ENCODE peak calls at places on chromosome 21, in four cellular contexts. N, Z, U and B are unnamed samples.

GRCh38 chr21:42316891-42317290 is 1.7 kb upstream of the TFF3 start:
- DNase-seq in Z (no peak), N (no peak), U (no peak), B (no peak)

GRCh38 chr21:25139390-25139789 is 467.9 kb downstream of the MRPL39 start:
- DNase-seq in U (no peak), Z (no peak), N (no peak), B (no peak)

GRCh38 chr21:36205962-36206361 is 49.3 kb downstream of the DOP1B start:
- DNase-seq in Z (no peak), N (no peak), U (no peak), B (no peak)

GRCh38 chr21:14488805-14489204 is 57.3 kb downstream of the SAMSN1 start:
- DNase-seq in Z (no peak), U (no peak), N (no peak), B (no peak)

GRCh38 chr21:28959367-28960099 is 33.1 kb downstream of the LTN1 start:
- DNase-seq in Z (peak; percentile 74), N (no peak), U (no peak), B (no peak)

GRCh38 chr21:34762761-34763160 is 94.0 kb downstream of the CLIC6 start:
- DNase-seq in N (no peak), Z (peak; percentile 68), U (no peak), B (no peak)

GRCh38 chr21:29164330-29164942 is 34.0 kb downstream of the MAP3K7CL start:
- DNase-seq in N (no peak), U (no peak), Z (peak; percentile 93), B (no peak)

GRCh38 chr21:42465008-42465878 is 30.8 kb downstream of the RSPH1 start:
- DNase-seq in U (no peak), Z (no peak), N (no peak), B (no peak)

GRCh38 chr21:42630626-42631025 is 22.8 kb upstream of the PDE9A start:
- DNase-seq in U (no peak), N (no peak), Z (no peak), B (no peak)

GRCh38 chr21:22352088-22352487 is 1353.9 kb downstream of the NCAM2 start:
- DNase-seq in Z (peak; percentile 1), U (no peak), N (no peak), B (no peak)

GRCh38 chr21:42476493-42477342 is 19.3 kb downstream of the RSPH1 start:
- DNase-seq in U (no peak), N (no peak), Z (no peak), B (no peak)

GRCh38 chr21:22062472-22063139 is 1064.4 kb downstream of the NCAM2 start:
- DNase-seq in Z (no peak), U (no peak), N (no peak), B (no peak)

GRCh38 chr21:42461881-42462877 is 33.8 kb downstream of the RSPH1 start:
- DNase-seq in N (no peak), U (no peak), Z (no peak), B (no peak)

GRCh38 chr21:43800124-43800523 is 10.7 kb downstream of the RRP1 start:
- DNase-seq in Z (no peak), U (no peak), N (no peak), B (no peak)

GRCh38 chr21:30227633-30228404 is 11.9 kb upstream of the CLDN8 start:
- DNase-seq in N (peak; percentile 57), U (peak; percentile 20), Z (peak; percentile 89), B (no peak)

GRCh38 chr21:14384453-14384852 is 1.5 kb upstream of the HSPA13 start:
- DNase-seq in U (no peak), Z (no peak), N (no peak), B (no peak)

GRCh38 chr21:42760977-42761751 is 107.7 kb downstream of the PDE9A start:
- DNase-seq in N (no peak), U (no peak), Z (no peak), B (no peak)

GRCh38 chr21:41768371-41769042 is 1.7 kb upstream of the RIPK4 start:
- DNase-seq in N (no peak), Z (peak; percentile 43), U (no peak), B (peak; percentile 88)

GRCh38 chr21:29334717-29335428 is 36.2 kb downstream of the BACH1 start:
- DNase-seq in Z (peak; percentile 93), U (no peak), N (no peak), B (no peak)

GRCh38 chr21:26041441-26042180 is 129.0 kb downstream of the APP start:
- DNase-seq in N (no peak), U (no peak), Z (peak; percentile 58), B (no peak)

GRCh38 chr21:15894596-15894995 is 164.8 kb downstream of the USP25 start:
- DNase-seq in U (no peak), N (no peak), Z (peak; percentile 56), B (no peak)

GRCh38 chr21:14119038-14119437 is 91.7 kb downstream of the LIPI start:
- DNase-seq in Z (no peak), N (no peak), U (no peak), B (no peak)

GRCh38 chr21:35399706-35400105 is 350.6 kb upstream of the RUNX1 start:
- DNase-seq in N (no peak), Z (no peak), U (no peak), B (no peak)

GRCh38 chr21:28734522-28735175 is 258.0 kb downstream of the LTN1 start:
- DNase-seq in N (no peak), Z (no peak), U (no peak), B (no peak)

GRCh38 chr21:15061747-15062146 is 3.1 kb downstream of the NRIP1 start:
- DNase-seq in N (no peak), U (no peak), Z (no peak), B (no peak)

GRCh38 chr21:43609501-43610340 is 49.6 kb downstream of the HSF2BP start:
- DNase-seq in Z (peak; percentile 88), U (peak; percentile 31), N (no peak), B (no peak)

GRCh38 chr21:43313221-43313938 is 113.6 kb downstream of the SIK1 start:
- DNase-seq in N (no peak), Z (no peak), U (no peak), B (no peak)

GRCh38 chr21:28516996-28517592 is 475.6 kb downstream of the LTN1 start:
- DNase-seq in Z (peak; percentile 42), N (peak; percentile 40), U (peak; percentile 73), B (peak; percentile 50)

GRCh38 chr21:41641821-41642368 is 125.0 kb downstream of the RIPK4 start:
- DNase-seq in N (peak; percentile 71), U (peak; percentile 55), Z (peak; percentile 86), B (no peak)

GRCh38 chr21:28916150-28916893 is 76.4 kb downstream of the LTN1 start:
- DNase-seq in U (no peak), N (no peak), Z (no peak), B (no peak)

GRCh38 chr21:35106246-35106835 is 57.2 kb upstream of the RUNX1 start:
- DNase-seq in U (peak; percentile 37), N (no peak), Z (no peak), B (no peak)

GRCh38 chr21:30234643-30235042 is 18.7 kb upstream of the CLDN8 start:
- DNase-seq in N (no peak), U (no peak), Z (peak; percentile 15), B (no peak)

GRCh38 chr21:44867464-44867863 is 6.0 kb downstream of the PTTG1IP start:
- DNase-seq in N (no peak), U (no peak), Z (no peak), B (no peak)
- H3K27ac ChIP-seq in N (no peak overlapping the region), U (no peak overlapping the region), Z (no peak overlapping the region), B (no peak overlapping the region)

GRCh38 chr21:31728191-31728590 is 3.7 kb downstream of the SCAF4 start:
- DNase-seq in Z (no peak), N (no peak), U (no peak), B (no peak)
- H3K4me1 ChIP-seq in Z (peaks cover 11% of the 10 kb centered on the region), N (peaks cover 17% of the 10 kb centered on the region), U (peaks cover 18% of the 10 kb centered on the region), B (peaks cover 59% of the 10 kb centered on the region)

DNA sequence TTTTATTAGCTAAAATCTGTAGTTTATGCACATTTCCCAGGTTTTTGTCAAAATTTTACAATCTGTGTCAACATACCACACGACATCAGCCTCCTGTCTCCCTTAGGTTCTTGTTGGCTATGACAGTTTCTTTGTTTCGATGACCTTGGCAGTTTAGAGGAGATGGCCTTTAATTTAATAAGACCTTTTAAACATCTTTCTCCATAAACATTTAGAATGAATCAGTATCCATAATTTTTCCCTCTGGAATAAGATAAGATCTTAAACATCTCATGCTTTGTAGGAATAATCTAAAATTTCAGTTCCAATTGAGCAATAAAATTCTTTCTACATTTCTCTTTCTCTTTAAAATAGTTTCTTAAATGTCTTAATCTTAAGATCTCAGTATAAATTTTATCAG is 28.7 kb upstream of the DYRK1A start:
- DNase-seq in Z (no peak), U (no peak), N (no peak), B (no peak)
- H3K27ac ChIP-seq in Z (no peak overlapping the region), U (peak overlapping the region; percentile 76), N (no peak overlapping the region), B (no peak overlapping the region)

GRCh38 chr21:45414396-45415187 is 9.6 kb downstream of the COL18A1 start:
- DNase-seq in U (peak; percentile 5), N (peak; percentile 30), Z (no peak), B (no peak)

GRCh38 chr21:45413922-45414321 is 9.0 kb downstream of the COL18A1 start:
- DNase-seq in Z (no peak), U (peak; percentile 11), N (peak; percentile 27), B (no peak)

GRCh38 chr21:45412491-45412890 is 7.5 kb downstream of the COL18A1 start:
- DNase-seq in U (no peak), N (no peak), Z (no peak), B (no peak)

GRCh38 chr21:45411810-45412206 is 6.8 kb downstream of the COL18A1 start:
- DNase-seq in Z (no peak), N (peak; percentile 20), U (no peak), B (no peak)

GRCh38 chr21:45412909-45413581 is 8.1 kb downstream of the COL18A1 start:
- DNase-seq in U (peak; percentile 14), Z (no peak), N (peak; percentile 30), B (no peak)
- H3K4me1 ChIP-seq in U (peaks cover 29% of the 10 kb centered on the region), Z (no peaks in the 10 kb centered on the region), N (peaks cover 25% of the 10 kb centered on the region), B (no peaks in the 10 kb centered on the region)

GRCh38 chr21:39523930-39524329 is 72.2 kb downstream of the SH3BGR start:
- DNase-seq in Z (no peak), U (no peak), N (no peak), B (no peak)
- H3K27ac ChIP-seq in Z (no peak overlapping the region), U (no peak overlapping the region), N (no peak overlapping the region), B (no peak overlapping the region)

DNA sequence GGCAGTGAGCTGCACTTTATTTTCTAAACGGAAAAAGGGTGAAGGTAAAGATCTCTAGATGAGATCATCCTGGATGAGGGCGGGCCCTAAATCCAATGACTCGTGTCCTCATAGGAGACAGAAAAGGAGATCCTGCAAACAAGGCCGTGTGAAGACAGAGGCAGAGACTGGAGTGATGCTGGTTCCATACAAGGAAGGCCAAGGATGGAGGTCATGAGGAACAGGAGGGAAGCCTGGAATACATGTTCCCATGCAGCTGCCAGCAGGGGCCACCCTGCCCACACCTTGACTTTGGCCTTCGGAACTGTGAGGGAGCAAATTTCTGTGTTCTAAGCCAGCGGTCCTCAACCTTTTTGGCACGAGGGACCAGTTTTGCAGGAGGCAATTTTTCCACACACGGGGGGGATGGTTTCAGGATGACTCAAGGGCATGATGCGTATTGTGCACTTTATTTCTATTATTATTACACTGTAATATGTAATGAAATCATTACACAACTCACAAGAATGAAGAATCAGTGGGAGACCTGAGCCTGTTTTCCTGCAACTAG is 94.3 kb downstream of the PSMG1 start:
- DNase-seq in Z (peak; percentile 76), U (peak; percentile 56), N (no peak), B (no peak)
- H3K4me1 ChIP-seq in Z (peaks cover 4% of the 10 kb centered on the region), U (peaks cover 26% of the 10 kb centered on the region), N (no peaks in the 10 kb centered on the region), B (no peaks in the 10 kb centered on the region)

GRCh38 chr21:33122507-33122906 is 52.6 kb downstream of the OLIG1 start:
- DNase-seq in Z (no peak), U (no peak), N (no peak), B (no peak)
- H3K27ac ChIP-seq in Z (no peak overlapping the region), U (no peak overlapping the region), N (no peak overlapping the region), B (no peak overlapping the region)

GRCh38 chr21:38823737-38824123 is 18.0 kb downstream of the ETS2 start:
- DNase-seq in Z (no peak), U (no peak), N (no peak), B (no peak)
- H3K4me1 ChIP-seq in Z (peaks cover 35% of the 10 kb centered on the region), U (peaks cover 4% of the 10 kb centered on the region), N (peaks cover 2% of the 10 kb centered on the region), B (no peaks in the 10 kb centered on the region)